ENCODE peak calls at places on chromosomes 5 and 9, in five cellular contexts. One of them, this sample, is unnamed.

GRCh38 chr5:1702318-1702717 is 97.3 kb downstream of the MRPL36 start:
- DNase-seq in IMR-90: no peak
- DNase-seq in cardiac muscle cell: no peak
- DNase-seq in PC-3: no peak
- DNase-seq in kidney: no peak
- DNase-seq in this sample: no peak

GRCh38 chr5:59036274-59036961 is 453.5 kb downstream of the RAB3C start:
- DNase-seq in IMR-90: peak; percentile 99
- DNase-seq in cardiac muscle cell: peak; percentile 96
- DNase-seq in PC-3: peak; percentile 86
- DNase-seq in kidney: no peak
- DNase-seq in this sample: peak; percentile 75

GRCh38 chr5:144191998-144192397 is 21.3 kb downstream of the KCTD16 start:
- DNase-seq in IMR-90: peak; percentile 87
- DNase-seq in cardiac muscle cell: peak; percentile 80
- DNase-seq in PC-3: peak; percentile 70
- DNase-seq in kidney: no peak
- DNase-seq in this sample: no peak

GRCh38 chr5:124995451-124995850 is 249.0 kb upstream of the ZNF608 start:
- DNase-seq in IMR-90: peak; percentile 93
- DNase-seq in cardiac muscle cell: peak; percentile 69
- DNase-seq in PC-3: peak; percentile 64
- DNase-seq in kidney: no peak
- DNase-seq in this sample: no peak

GRCh38 chr9:122051401-122052346 is 41.4 kb downstream of the TTLL11 start:
- DNase-seq in IMR-90: peak; percentile 68
- DNase-seq in cardiac muscle cell: peak; percentile 66
- DNase-seq in PC-3: no peak
- DNase-seq in kidney: no peak
- DNase-seq in this sample: no peak

GRCh38 chr5:178509491-178510057 is 80.6 kb downstream of the COL23A1 start:
- DNase-seq in IMR-90: no peak
- DNase-seq in cardiac muscle cell: no peak
- DNase-seq in PC-3: no peak
- DNase-seq in kidney: no peak
- DNase-seq in this sample: no peak

GRCh38 chr5:174910245-174910737 is 185.9 kb downstream of the MSX2 start:
- DNase-seq in IMR-90: peak; percentile 18
- DNase-seq in cardiac muscle cell: peak; percentile 67
- DNase-seq in PC-3: peak; percentile 65
- DNase-seq in kidney: peak; percentile 74
- DNase-seq in this sample: peak; percentile 76

GRCh38 chr9:112764344-112764743 is 13.8 kb downstream of the SNX30 start:
- DNase-seq in IMR-90: peak; percentile 91
- DNase-seq in cardiac muscle cell: peak; percentile 80
- DNase-seq in PC-3: no peak
- DNase-seq in kidney: no peak
- DNase-seq in this sample: no peak

GRCh38 chr9:133788819-133789733 is 50.9 kb upstream of the SARDH start:
- DNase-seq in IMR-90: no peak
- DNase-seq in cardiac muscle cell: no peak
- DNase-seq in PC-3: no peak
- DNase-seq in kidney: peak; percentile 76
- DNase-seq in this sample: no peak

GRCh38 chr9:35158501-35159280 is 3.1 kb upstream of the UNC13B start:
- DNase-seq in IMR-90: no peak
- DNase-seq in cardiac muscle cell: no peak
- DNase-seq in PC-3: no peak
- DNase-seq in kidney: no peak
- DNase-seq in this sample: no peak

GRCh38 chr9:76433851-76434250 is 25.1 kb upstream of the GCNT1 start:
- DNase-seq in IMR-90: peak; percentile 83
- DNase-seq in cardiac muscle cell: no peak
- DNase-seq in PC-3: peak; percentile 52
- DNase-seq in kidney: no peak
- DNase-seq in this sample: no peak

GRCh38 chr9:4293293-4293931 is 6.5 kb downstream of the GLIS3 start:
- DNase-seq in IMR-90: peak; percentile 97
- DNase-seq in cardiac muscle cell: peak; percentile 91
- DNase-seq in PC-3: peak; percentile 81
- DNase-seq in kidney: no peak
- DNase-seq in this sample: no peak

GRCh38 chr5:171543486-171543885 is 124.0 kb downstream of the FGF18 start:
- DNase-seq in IMR-90: peak; percentile 22
- DNase-seq in cardiac muscle cell: no peak
- DNase-seq in PC-3: peak; percentile 43
- DNase-seq in kidney: no peak
- DNase-seq in this sample: no peak

GRCh38 chr5:76544268-76544926 is 78.8 kb downstream of the F2RL2 start:
- DNase-seq in IMR-90: peak; percentile 13
- DNase-seq in cardiac muscle cell: peak; percentile 33
- DNase-seq in PC-3: peak; percentile 43
- DNase-seq in kidney: no peak
- DNase-seq in this sample: no peak

GRCh38 chr5:107418071-107418470 is 252.7 kb downstream of the EFNA5 start:
- DNase-seq in IMR-90: no peak
- DNase-seq in cardiac muscle cell: no peak
- DNase-seq in PC-3: no peak
- DNase-seq in kidney: no peak
- DNase-seq in this sample: no peak

GRCh38 chr5:2883771-2884170 is 132.3 kb upstream of the IRX2 start:
- DNase-seq in IMR-90: no peak
- DNase-seq in cardiac muscle cell: no peak
- DNase-seq in PC-3: no peak
- DNase-seq in kidney: no peak
- DNase-seq in this sample: peak; percentile 10

GRCh38 chr5:124574521-124575436 is 171.7 kb downstream of the ZNF608 start:
- DNase-seq in IMR-90: no peak
- DNase-seq in cardiac muscle cell: no peak
- DNase-seq in PC-3: no peak
- DNase-seq in kidney: no peak
- DNase-seq in this sample: no peak

GRCh38 chr9:650362-650761 is 191.1 kb upstream of the DMRT1 start:
- DNase-seq in IMR-90: peak; percentile 22
- DNase-seq in cardiac muscle cell: no peak
- DNase-seq in PC-3: no peak
- DNase-seq in kidney: no peak
- DNase-seq in this sample: no peak

GRCh38 chr5:177098103-177098771 is 11.5 kb downstream of the FGFR4 start:
- DNase-seq in IMR-90: peak; percentile 41
- DNase-seq in cardiac muscle cell: peak; percentile 31
- DNase-seq in PC-3: no peak
- DNase-seq in kidney: peak; percentile 79
- DNase-seq in this sample: no peak

GRCh38 chr5:157670662-157671591 is at the start of gene C5orf52:
- DNase-seq in IMR-90: peak; percentile 14
- DNase-seq in cardiac muscle cell: peak; percentile 39
- DNase-seq in PC-3: peak; percentile 96
- DNase-seq in kidney: peak; percentile 84
- DNase-seq in this sample: peak; percentile 81

GRCh38 chr5:123490974-123491373 is 21.0 kb upstream of the CSNK1G3 start:
- DNase-seq in IMR-90: no peak
- DNase-seq in cardiac muscle cell: no peak
- DNase-seq in PC-3: no peak
- DNase-seq in kidney: no peak
- DNase-seq in this sample: no peak

GRCh38 chr5:141753971-141754713 is 72.1 kb upstream of the ARAP3 start:
- DNase-seq in IMR-90: peak; percentile 24
- DNase-seq in cardiac muscle cell: peak; percentile 55
- DNase-seq in PC-3: peak; percentile 63
- DNase-seq in kidney: no peak
- DNase-seq in this sample: no peak

GRCh38 chr5:53368966-53369605 is 111.3 kb upstream of the FST start:
- DNase-seq in IMR-90: no peak
- DNase-seq in cardiac muscle cell: no peak
- DNase-seq in PC-3: no peak
- DNase-seq in kidney: no peak
- DNase-seq in this sample: no peak

GRCh38 chr5:129718766-129719165 is 29.1 kb upstream of the MINAR2 start:
- DNase-seq in IMR-90: no peak
- DNase-seq in cardiac muscle cell: peak; percentile 2
- DNase-seq in PC-3: no peak
- DNase-seq in kidney: no peak
- DNase-seq in this sample: no peak

GRCh38 chr5:170289749-170290148 is 7.8 kb downstream of the LCP2 start:
- DNase-seq in IMR-90: no peak
- DNase-seq in cardiac muscle cell: no peak
- DNase-seq in PC-3: no peak
- DNase-seq in kidney: no peak
- DNase-seq in this sample: peak; percentile 76

GRCh38 chr5:68430282-68430681 is 214.7 kb downstream of the PIK3R1 start:
- DNase-seq in IMR-90: no peak
- DNase-seq in cardiac muscle cell: no peak
- DNase-seq in PC-3: no peak
- DNase-seq in kidney: no peak
- DNase-seq in this sample: no peak

GRCh38 chr5:87400305-87400899 is 12.3 kb downstream of the CCNH start:
- DNase-seq in IMR-90: peak; percentile 61
- DNase-seq in cardiac muscle cell: peak; percentile 64
- DNase-seq in PC-3: peak; percentile 78
- DNase-seq in kidney: no peak
- DNase-seq in this sample: no peak

GRCh38 chr9:107867738-107868137 is 378.2 kb upstream of the KLF4 start:
- DNase-seq in IMR-90: no peak
- DNase-seq in cardiac muscle cell: no peak
- DNase-seq in PC-3: no peak
- DNase-seq in kidney: no peak
- DNase-seq in this sample: no peak

GRCh38 chr9:137087409-137087925 is 682 bp downstream of the MAN1B1 start:
- DNase-seq in IMR-90: no peak
- DNase-seq in cardiac muscle cell: no peak
- DNase-seq in PC-3: no peak
- DNase-seq in kidney: no peak
- DNase-seq in this sample: no peak

GRCh38 chr5:7873216-7873615 is 4.3 kb downstream of the MTRR start:
- DNase-seq in IMR-90: no peak
- DNase-seq in cardiac muscle cell: no peak
- DNase-seq in PC-3: no peak
- DNase-seq in kidney: no peak
- DNase-seq in this sample: no peak

GRCh38 chr9:36738318-36738975 is 165.8 kb downstream of the MELK start:
- DNase-seq in IMR-90: peak; percentile 61
- DNase-seq in cardiac muscle cell: peak; percentile 45
- DNase-seq in PC-3: peak; percentile 70
- DNase-seq in kidney: no peak
- DNase-seq in this sample: no peak

DNA sequence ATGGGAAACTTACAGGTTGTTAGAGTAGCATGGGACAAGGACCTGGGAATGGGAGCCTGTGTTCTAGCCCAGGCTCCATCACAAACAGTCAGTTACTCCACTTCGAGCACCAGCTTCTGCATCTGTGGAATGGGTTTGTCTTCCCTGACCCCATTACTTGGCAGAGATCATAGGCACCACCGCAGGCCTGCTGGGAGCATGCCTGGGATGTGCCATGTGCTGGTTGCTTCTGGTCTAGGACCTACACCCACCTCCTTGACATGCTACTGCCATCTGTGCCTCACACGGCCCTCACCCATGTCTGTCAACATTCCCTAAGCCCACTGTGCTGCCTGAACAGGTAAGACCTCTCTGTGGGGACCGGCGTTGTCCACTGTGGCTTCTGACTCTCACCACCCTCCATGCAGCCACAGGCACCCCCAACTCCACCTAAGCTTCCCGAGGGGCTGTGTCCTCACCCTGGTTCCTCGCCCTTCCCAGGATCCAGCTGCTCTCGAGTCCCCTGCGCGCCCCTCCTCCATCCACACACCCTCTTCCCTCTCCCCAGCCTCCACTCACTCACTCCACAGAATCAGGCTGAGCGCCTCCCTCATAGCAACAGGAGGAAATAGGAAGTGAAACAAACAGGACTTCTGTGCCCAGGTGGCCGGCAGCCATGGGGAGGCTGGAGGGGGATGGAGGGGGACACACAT is 85.9 kb upstream of the FAM120A start:
- DNase-seq in IMR-90: no peak
- DNase-seq in cardiac muscle cell: no peak
- DNase-seq in PC-3: no peak
- DNase-seq in kidney: no peak
- DNase-seq in this sample: no peak
- TF ChIP-seq CTCF in IMR-90: no peak
- TF ChIP-seq CTCF in cardiac muscle cell: no peak
- TF ChIP-seq CTCF in PC-3: no peak
- TF ChIP-seq CTCF in kidney: no peak
- TF ChIP-seq CTCF in this sample: no peak

GRCh38 chr9:125410522-125410894 is 148.9 kb downstream of the GAPVD1 start:
- DNase-seq in IMR-90: no peak
- DNase-seq in cardiac muscle cell: no peak
- DNase-seq in PC-3: no peak
- DNase-seq in kidney: no peak
- DNase-seq in this sample: no peak

GRCh38 chr9:125412166-125412565 is 150.5 kb downstream of the GAPVD1 start:
- DNase-seq in IMR-90: no peak
- DNase-seq in cardiac muscle cell: no peak
- DNase-seq in PC-3: no peak
- DNase-seq in kidney: no peak
- DNase-seq in this sample: no peak

GRCh38 chr9:125409637-125410521 is 148.3 kb downstream of the GAPVD1 start:
- DNase-seq in IMR-90: peak; percentile 53
- DNase-seq in cardiac muscle cell: no peak
- DNase-seq in PC-3: peak; percentile 36
- DNase-seq in kidney: no peak
- DNase-seq in this sample: no peak

GRCh38 chr9:125409217-125409636 is 147.6 kb downstream of the GAPVD1 start:
- DNase-seq in IMR-90: no peak
- DNase-seq in cardiac muscle cell: no peak
- DNase-seq in PC-3: no peak
- DNase-seq in kidney: no peak
- DNase-seq in this sample: peak; percentile 61

GRCh38 chr9:125411171-125411756 is 149.6 kb downstream of the GAPVD1 start:
- DNase-seq in IMR-90: no peak
- DNase-seq in cardiac muscle cell: no peak
- DNase-seq in PC-3: no peak
- DNase-seq in kidney: no peak
- DNase-seq in this sample: no peak
- H3K4me3 ChIP-seq in IMR-90: no peak overlapping the region
- H3K4me3 ChIP-seq in cardiac muscle cell: no peak overlapping the region
- H3K4me3 ChIP-seq in PC-3: no peak overlapping the region
- H3K4me3 ChIP-seq in kidney: no peak overlapping the region
- H3K4me3 ChIP-seq in this sample: no peak overlapping the region

DNA sequence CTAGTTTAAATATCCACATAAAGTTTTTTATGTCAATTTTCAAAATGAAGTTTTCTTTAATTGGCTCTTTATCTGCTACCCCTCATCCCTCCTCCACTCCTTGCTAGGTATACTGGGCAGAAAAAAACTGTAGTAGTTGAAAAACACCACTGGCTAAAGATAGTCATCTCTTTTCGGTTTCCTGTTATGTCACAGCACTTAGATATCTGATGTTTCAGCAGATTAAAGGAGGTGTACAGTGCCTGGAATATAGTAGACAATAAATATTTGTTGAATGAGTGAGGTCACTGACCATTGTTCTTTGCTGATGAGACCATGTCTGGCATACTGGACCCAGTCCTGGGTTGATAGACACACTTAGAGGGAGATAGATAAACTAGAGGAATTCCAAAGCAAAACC is 3.2 kb downstream of the GRPEL2 start:
- DNase-seq in IMR-90: no peak
- DNase-seq in cardiac muscle cell: no peak
- DNase-seq in PC-3: no peak
- DNase-seq in kidney: no peak
- DNase-seq in this sample: no peak
- H3K36me3 ChIP-seq in IMR-90: peaks cover 30% of the 10 kb centered on the region
- H3K36me3 ChIP-seq in cardiac muscle cell: peaks cover 33% of the 10 kb centered on the region
- H3K36me3 ChIP-seq in PC-3: peaks cover 65% of the 10 kb centered on the region
- H3K36me3 ChIP-seq in kidney: peaks cover 45% of the 10 kb centered on the region
- H3K36me3 ChIP-seq in this sample: peaks cover 39% of the 10 kb centered on the region

GRCh38 chr5:180611140-180611850 is 20.0 kb upstream of the SCGB3A1 start:
- DNase-seq in IMR-90: no peak
- DNase-seq in cardiac muscle cell: no peak
- DNase-seq in PC-3: peak; percentile 18
- DNase-seq in kidney: no peak
- DNase-seq in this sample: no peak
- TF ChIP-seq CTCF in IMR-90: no peak
- TF ChIP-seq CTCF in cardiac muscle cell: no peak
- TF ChIP-seq CTCF in PC-3: peak; percentile 21
- TF ChIP-seq CTCF in kidney: no peak
- TF ChIP-seq CTCF in this sample: no peak

This sample was measured in sigmoid colon.